ENCODE peak calls at places on chromosome 17, in nine cellular contexts. C is psoas muscle; W is cardiac muscle cell; F is right lobe of liver; J is uterus; S is CD4-positive, alpha-beta memory T cell; T is heart left ventricle; Y is DND-41; M is astrocyte. Z is an unnamed sample.

GRCh38 chr17:78105101-78105500 is 23.5 kb downstream of the TMC6 start:
- DNase-seq in C (no peak), W (no peak), F (no peak), J (no peak), S (no peak), T (no peak), Y (no peak), M (no peak), Z (no peak)

GRCh38 chr17:5249615-5250014 is 15.0 kb upstream of the SCIMP start:
- DNase-seq in C (peak; percentile 32), W (peak; percentile 74), F (no peak), J (peak; percentile 51), S (peak; percentile 67), T (peak; percentile 56), Y (peak; percentile 75), M (peak; percentile 72), Z (no peak)

GRCh38 chr17:8726477-8726876 is 18.2 kb downstream of the CCDC42 start:
- DNase-seq in C (no peak), W (no peak), F (no peak), J (no peak), S (no peak), T (no peak), Y (no peak), M (no peak), Z (no peak)

GRCh38 chr17:35161281-35161761 is 13.7 kb downstream of the UNC45B start:
- DNase-seq in C (no peak), W (no peak), F (no peak), J (no peak), S (peak; percentile 62), T (no peak), Y (no peak), M (no peak), Z (no peak)

GRCh38 chr17:77423589-77424451 is 283.1 kb downstream of the SEC14L1 start:
- DNase-seq in C (peak; percentile 93), W (no peak), F (peak; percentile 88), J (peak; percentile 98), S (no peak), T (peak; percentile 84), Y (no peak), M (peak; percentile 97), Z (peak; percentile 94)

GRCh38 chr17:44847581-44847980 is at the start of gene HIGD1B:
- DNase-seq in C (no peak), W (no peak), F (no peak), J (no peak), S (no peak), T (peak; percentile 30), Y (no peak), M (no peak), Z (no peak)

GRCh38 chr17:75535119-75535537 is 9.6 kb downstream of the LLGL2 start:
- DNase-seq in C (no peak), W (no peak), F (no peak), J (no peak), S (peak; percentile 59), T (no peak), Y (no peak), M (no peak), Z (no peak)

GRCh38 chr17:61247438-61247837 is 152.2 kb upstream of the TBX2 start:
- DNase-seq in C (no peak), W (no peak), F (no peak), J (no peak), S (no peak), T (peak; percentile 25), Y (no peak), M (peak; percentile 95), Z (no peak)

GRCh38 chr17:82930043-82930923 is 90.5 kb upstream of the ZNF750 start:
- DNase-seq in C (peak; percentile 8), W (no peak), F (peak; percentile 10), J (peak; percentile 14), S (no peak), T (peak; percentile 14), Y (no peak), M (no peak), Z (peak; percentile 23)

GRCh38 chr17:76268015-76268749 is 3.0 kb downstream of the UBALD2 start:
- DNase-seq in C (peak; percentile 88), W (no peak), F (peak; percentile 77), J (peak; percentile 56), S (peak; percentile 68), T (peak; percentile 81), Y (peak; percentile 56), M (peak; percentile 51), Z (peak; percentile 90)

GRCh38 chr17:37322826-37323561 is 52.8 kb upstream of the C17orf78 start:
- DNase-seq in C (no peak), W (no peak), F (no peak), J (no peak), S (no peak), T (no peak), Y (no peak), M (no peak), Z (no peak)

GRCh38 chr17:17837966-17838962 is 1.5 kb upstream of the SREBF1 start:
- DNase-seq in C (peak; percentile 59), W (no peak), F (peak; percentile 78), J (peak; percentile 63), S (no peak), T (peak; percentile 81), Y (no peak), M (no peak), Z (peak; percentile 79)

GRCh38 chr17:37830151-37830993 is 85.5 kb upstream of the HNF1B start:
- DNase-seq in C (no peak), W (no peak), F (no peak), J (no peak), S (no peak), T (no peak), Y (no peak), M (no peak), Z (no peak)

GRCh38 chr17:57537524-57538410 is 207.3 kb downstream of the CCDC182 start:
- DNase-seq in C (no peak), W (no peak), F (no peak), J (no peak), S (no peak), T (no peak), Y (peak; percentile 78), M (no peak), Z (no peak)

GRCh38 chr17:35889818-35890773 is 9.9 kb upstream of the CCL5 start:
- DNase-seq in C (no peak), W (peak; percentile 55), F (peak; percentile 45), J (no peak), S (no peak), T (no peak), Y (no peak), M (peak; percentile 56), Z (no peak)

DNA sequence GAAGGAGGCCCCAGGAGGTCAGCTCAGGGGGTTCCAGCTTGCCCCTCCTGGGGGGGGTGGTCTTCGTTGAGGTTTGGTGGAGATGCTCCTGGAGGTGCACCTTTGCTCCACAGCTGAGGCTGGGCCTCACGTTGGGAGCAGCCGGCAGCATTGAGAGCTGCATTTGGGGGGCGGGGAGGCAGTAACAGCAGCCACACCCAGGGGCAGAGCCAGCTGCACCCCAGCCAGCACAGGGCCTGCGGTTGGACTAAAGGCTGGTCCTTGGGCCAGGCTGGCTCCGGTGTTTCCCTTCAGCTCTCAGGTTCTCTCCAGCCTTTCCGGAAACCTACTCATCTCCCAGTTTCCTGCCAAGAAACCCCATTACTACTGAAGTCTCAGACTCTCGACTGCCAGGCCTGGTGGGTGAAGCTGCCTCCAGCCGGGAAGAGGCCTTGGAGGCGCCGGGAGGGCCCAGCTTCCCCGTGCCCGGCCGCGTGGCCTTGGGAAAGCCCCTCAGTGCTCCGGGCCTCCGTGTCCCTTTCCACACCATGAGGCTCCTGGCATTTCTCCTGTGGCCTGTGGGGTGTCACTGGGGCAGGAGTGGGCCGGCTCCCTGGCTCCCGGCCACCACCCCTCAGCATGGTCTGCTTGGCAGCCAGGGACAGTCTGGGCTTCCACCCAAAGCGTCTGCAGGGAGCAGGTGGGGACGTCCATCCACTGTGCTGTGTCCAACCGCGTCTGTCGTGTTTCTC is 14.0 kb upstream of the BAIAP2 start:
- DNase-seq in C (peak; percentile 69), W (no peak), F (no peak), J (peak; percentile 20), S (no peak), T (peak; percentile 69), Y (no peak), M (peak; percentile 73), Z (peak; percentile 61)
- H3K27ac ChIP-seq in C (peak overlapping the region; percentile 83), W (no peak overlapping the region), F (no peak overlapping the region), J (peak overlapping the region; percentile 34), S (no peak overlapping the region), T (peak overlapping the region; percentile 60), Y (no peak overlapping the region), M (no peak overlapping the region), Z (no peak overlapping the region)

DNA sequence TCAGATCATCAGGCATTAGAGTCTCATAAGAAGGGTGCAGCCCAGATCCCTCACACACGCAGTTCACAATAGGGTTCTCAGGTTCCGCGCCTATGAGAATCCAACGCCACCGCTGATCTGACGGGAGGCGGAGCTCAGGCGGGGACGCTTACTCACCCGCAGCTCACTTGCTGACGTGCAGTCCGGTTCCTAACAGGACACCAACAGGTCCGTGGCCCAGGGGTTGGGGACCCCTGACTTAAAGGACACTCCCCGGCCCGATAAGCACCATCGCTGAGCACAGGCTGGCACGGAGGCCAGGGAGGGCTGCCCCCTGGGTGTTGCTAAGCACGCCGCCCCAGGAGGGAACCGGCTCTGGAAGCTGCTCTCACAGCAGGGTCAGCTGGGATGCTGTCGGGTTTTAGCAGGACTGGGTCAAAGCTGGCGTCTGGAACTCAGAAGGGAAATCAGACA is 30.1 kb upstream of the BAHCC1 start:
- DNase-seq in C (peak; percentile 63), W (peak; percentile 81), F (no peak), J (peak; percentile 70), S (no peak), T (no peak), Y (no peak), M (peak; percentile 72), Z (peak; percentile 73)
- H3K4me3 ChIP-seq in C (peak overlapping the region; percentile 52), W (no peak overlapping the region), F (no peak overlapping the region), J (peak overlapping the region; percentile 4), S (no peak overlapping the region), T (peak overlapping the region; percentile 8), Y (no peak overlapping the region), M (peak overlapping the region; percentile 32), Z (no peak overlapping the region)

GRCh38 chr17:70621593-70621992 is 452.3 kb downstream of the KCNJ2 start:
- DNase-seq in C (no peak), W (no peak), F (no peak), J (no peak), S (no peak), T (no peak), Y (no peak), M (peak; percentile 42), Z (no peak)
- H3K27ac ChIP-seq in C (no peak overlapping the region), W (no peak overlapping the region), F (no peak overlapping the region), J (no peak overlapping the region), S (no peak overlapping the region), T (no peak overlapping the region), Y (no peak overlapping the region), M (no peak overlapping the region), Z (no peak overlapping the region)

DNA sequence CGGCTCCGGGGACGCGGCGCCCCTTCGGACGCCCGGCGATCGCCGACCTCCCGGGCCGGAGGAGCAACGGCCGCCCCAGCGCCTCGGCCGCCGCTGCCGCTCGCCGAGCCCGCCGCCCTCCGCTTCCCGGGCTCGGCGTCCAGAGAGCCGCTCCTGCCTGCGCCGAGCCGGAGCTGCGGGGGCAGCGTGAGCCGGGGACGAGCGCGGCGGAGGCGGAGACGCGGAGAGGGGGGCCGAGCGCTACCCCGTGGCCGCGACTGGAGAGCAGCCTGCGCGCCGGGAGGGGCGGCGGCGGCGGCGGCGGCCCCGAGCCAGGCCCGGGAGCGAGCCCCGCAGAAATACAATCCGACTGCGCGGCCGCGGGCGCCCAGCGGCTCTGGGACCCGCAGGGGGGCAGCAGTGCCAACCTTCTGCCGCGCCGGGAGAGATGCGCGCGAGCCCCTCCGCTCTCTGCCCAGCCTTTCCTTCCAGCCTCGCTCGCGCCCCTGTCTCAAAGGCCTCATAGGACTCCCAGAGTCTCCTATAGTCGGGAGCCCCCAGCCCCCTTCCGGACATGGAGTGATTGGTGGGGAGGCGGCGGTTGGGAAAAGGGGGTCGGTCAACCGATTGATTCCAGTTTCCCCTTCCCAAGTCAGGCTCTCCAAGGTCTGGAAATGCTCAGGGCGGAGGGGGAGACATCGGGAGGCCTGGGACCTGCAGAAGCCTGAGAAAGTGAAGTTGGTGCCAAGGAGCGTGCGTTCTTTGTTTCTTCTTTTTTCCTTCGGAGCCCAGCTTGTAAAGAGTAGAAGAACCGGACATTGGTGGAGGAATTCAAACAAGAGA is 1.0 kb upstream of the SDK2 start:
- DNase-seq in C (peak; percentile 38), W (peak; percentile 92), F (no peak), J (no peak), S (peak; percentile 29), T (peak; percentile 69), Y (peak; percentile 12), M (peak; percentile 35), Z (peak; percentile 70)
- H3K4me3 ChIP-seq in C (peak overlapping the region; percentile 64), W (peak overlapping the region; percentile 80), F (peak overlapping the region; percentile 37), J (peak overlapping the region; percentile 18), S (no peak overlapping the region), T (peak overlapping the region; percentile 20), Y (peak overlapping the region; percentile 50), M (peak overlapping the region; percentile 48), Z (peak overlapping the region; percentile 62)

Z was measured in right cardiac atrium.